ENCODE peak calls at places on chromosomes 16 and 17, in six cellular contexts. V, J, B, T, G and Q are unnamed samples.

GRCh38 chr17:7204335-7204734 is 15.3 kb downstream of the DLG4 start:
- DNase-seq in V (no peak), J (no peak), B (no peak), T (no peak), G (no peak), Q (no peak)

GRCh38 chr17:75228305-75228704 is 22.8 kb downstream of the NUP85 start:
- DNase-seq in V (no peak), J (no peak), B (no peak), T (no peak), G (no peak), Q (no peak)

GRCh38 chr17:35645923-35646322 is 58.8 kb downstream of the AP2B1 start:
- DNase-seq in V (no peak), J (no peak), B (no peak), T (no peak), G (no peak), Q (no peak)

GRCh38 chr16:17544785-17545184 is 74.0 kb upstream of the XYLT1 start:
- DNase-seq in V (no peak), J (no peak), B (no peak), T (peak), G (no peak), Q (no peak)

GRCh38 chr16:18983565-18984424 is at the start of gene TMC7:
- DNase-seq in V (no peak), J (peak), B (peak), T (peak), G (no peak), Q (peak)

GRCh38 chr17:31724619-31725018 is 134.4 kb downstream of the COPRS start:
- DNase-seq in V (no peak), J (no peak), B (no peak), T (no peak), G (no peak), Q (no peak)

GRCh38 chr16:31108035-31108793 is at the start of gene BCKDK:
- DNase-seq in V (no peak), J (peak), B (no peak), T (peak), G (peak), Q (no peak)

GRCh38 chr17:45294506-45294905 is 22.3 kb downstream of the MAP3K14 start:
- DNase-seq in V (no peak), J (no peak), B (peak), T (no peak), G (no peak), Q (peak)

GRCh38 chr16:12651765-12652531 is 151.7 kb downstream of the CPPED1 start:
- DNase-seq in V (no peak), J (no peak), B (no peak), T (no peak), G (no peak), Q (no peak)

GRCh38 chr16:56743840-56744239 is 13.9 kb downstream of the NUP93 start:
- DNase-seq in V (no peak), J (no peak), B (peak), T (no peak), G (no peak), Q (no peak)

GRCh38 chr17:19706791-19707727 is 9.3 kb downstream of the SLC47A2 start:
- DNase-seq in V (no peak), J (peak), B (no peak), T (no peak), G (no peak), Q (no peak)

GRCh38 chr16:27640277-27640600 is 90.3 kb downstream of the KATNIP start:
- DNase-seq in V (no peak), J (no peak), B (no peak), T (no peak), G (no peak), Q (no peak)

GRCh38 chr17:69637399-69638165 is 223.1 kb downstream of the MAP2K6 start:
- DNase-seq in V (no peak), J (no peak), B (peak), T (no peak), G (no peak), Q (no peak)

GRCh38 chr16:3579776-3580175 is 2.6 kb upstream of the NLRC3 start:
- DNase-seq in V (no peak), J (no peak), B (no peak), T (no peak), G (no peak), Q (no peak)

GRCh38 chr16:450385-450784 is 24.9 kb downstream of the RAB11FIP3 start:
- DNase-seq in V (no peak), J (no peak), B (no peak), T (no peak), G (no peak), Q (no peak)

GRCh38 chr17:20073056-20073979 is 64.2 kb downstream of the SPECC1 start:
- DNase-seq in V (no peak), J (no peak), B (no peak), T (peak), G (no peak), Q (no peak)